ENCODE peak calls at places on chromosomes 6 and 20, in seven cellular contexts. P is GM20000, S is activated gamma-delta T cell treated with Interleukin-2 at 50 U/mL for 16 hours, O is NCI-H1417, M is ACHN, Z is PC-3, Q is thoracic aorta. X is an unnamed sample.
A peak's percentile ranks its signal among the peaks of the same experiment; 100 is the strongest.

GRCh38 chr20:2397595-2398145 is 17.0 kb downstream of the TGM6 start:
- DNase-seq in Z (no peak), O (no peak), M (no peak), Q (no peak), S (no peak), P (no peak), X (no peak)

GRCh38 chr6:170117111-170117972 is 173.5 kb downstream of the DLL1 start:
- DNase-seq in Q (no peak), O (no peak), M (no peak), Z (no peak), S (no peak), P (no peak), X (no peak)

GRCh38 chr20:1685304-1686052 is 27.9 kb upstream of the SIRPG start:
- DNase-seq in Z (no peak), Q (no peak), S (no peak), O (no peak), P (no peak), M (no peak), X (no peak)

GRCh38 chr20:64156136-64156885 is 7.9 kb upstream of the MYT1 start:
- DNase-seq in Q (no peak), M (no peak), Z (no peak), P (no peak), S (no peak), O (peak; percentile 94), X (no peak)

GRCh38 chr6:118165500-118165899 is 258.4 kb downstream of the SLC35F1 start:
- DNase-seq in P (no peak), M (no peak), Q (no peak), O (no peak), Z (no peak), S (no peak), X (no peak)

GRCh38 chr6:138805431-138805830 is 9.5 kb downstream of the ECT2L start:
- DNase-seq in O (no peak), P (no peak), Q (no peak), Z (no peak), S (no peak), M (no peak), X (no peak)

GRCh38 chr6:105510746-105511145 is 107.9 kb upstream of the PREP start:
- DNase-seq in Z (no peak), Q (no peak), O (no peak), M (no peak), P (no peak), S (no peak), X (no peak)

GRCh38 chr20:4886771-4887527 is 114.4 kb downstream of the SLC23A2 start:
- DNase-seq in Z (no peak), O (peak; percentile 15), S (no peak), M (no peak), Q (no peak), P (no peak), X (no peak)

GRCh38 chr20:43040427-43040826 is 149.3 kb downstream of the PTPRT start:
- DNase-seq in O (no peak), S (no peak), Z (peak; percentile 19), Q (no peak), M (peak; percentile 45), P (no peak), X (no peak)

GRCh38 chr6:63724721-63725120 is 89.1 kb downstream of the PHF3 start:
- DNase-seq in Z (no peak), P (no peak), Q (no peak), M (peak; percentile 8), S (no peak), O (no peak), X (no peak)

GRCh38 chr20:56422131-56422823 is 10.2 kb downstream of the CASS4 start:
- DNase-seq in Z (peak; percentile 92), O (no peak), Q (no peak), M (peak; percentile 86), P (no peak), S (no peak), X (peak; percentile 83)

GRCh38 chr20:18223399-18223798 is 64.9 kb upstream of the ZNF133 start:
- DNase-seq in Q (no peak), O (peak; percentile 41), P (no peak), S (no peak), M (no peak), Z (peak; percentile 43), X (no peak)

GRCh38 chr20:32506721-32507120 is 78.4 kb downstream of the NOL4L start:
- DNase-seq in P (no peak), S (no peak), Q (no peak), O (peak; percentile 73), Z (no peak), M (no peak), X (no peak)

GRCh38 chr6:159720708-159721107 is 6.6 kb upstream of the WTAP start:
- DNase-seq in O (peak; percentile 83), M (peak; percentile 31), Z (peak; percentile 59), Q (no peak), S (peak; percentile 28), P (peak; percentile 31), X (no peak)

GRCh38 chr20:2108987-2109386 is 7.4 kb downstream of the STK35 start:
- DNase-seq in O (no peak), S (no peak), Q (no peak), Z (peak; percentile 90), P (no peak), M (peak; percentile 80), X (peak; percentile 62)

GRCh38 chr6:41780623-41781301 is at the start of gene PRICKLE4:
- DNase-seq in S (no peak), Q (no peak), O (peak; percentile 35), Z (peak; percentile 35), M (peak; percentile 50), P (peak; percentile 39), X (no peak)

GRCh38 chr20:13322198-13322597 is 101.1 kb downstream of the ISM1 start:
- DNase-seq in M (no peak), Q (no peak), O (no peak), S (no peak), Z (no peak), P (no peak), X (no peak)

GRCh38 chr6:75098709-75099108 is 107.1 kb downstream of the COL12A1 start:
- DNase-seq in P (no peak), S (no peak), Z (peak; percentile 81), M (peak; percentile 91), O (no peak), Q (peak; percentile 28), X (peak; percentile 66)

GRCh38 chr6:20868397-20869185 is 334.3 kb downstream of the CDKAL1 start:
- DNase-seq in O (peak; percentile 99), M (no peak), S (no peak), Q (no peak), P (no peak), Z (no peak), X (no peak)

GRCh38 chr6:14365393-14365792 is 247.8 kb downstream of the CD83 start:
- DNase-seq in Q (no peak), P (no peak), M (no peak), Z (no peak), S (no peak), O (no peak), X (no peak)

GRCh38 chr20:56163806-56164205 is 84.7 kb upstream of the MC3R start:
- DNase-seq in M (no peak), Q (no peak), P (no peak), O (no peak), Z (no peak), S (no peak), X (no peak)

GRCh38 chr6:125853740-125854139 is 63.0 kb downstream of the NCOA7 start:
- DNase-seq in M (no peak), S (no peak), P (no peak), O (peak; percentile 51), Q (no peak), Z (no peak), X (no peak)